ENCODE peak calls at places on chromosomes 12 and 14, in eight cellular contexts. H is ovary, T is neural progenitor cell, Q is endothelial cell of umbilical vein, B is K562, X is Panc1, N is psoas muscle, P is fibroblast of lung. U is an unnamed sample.

GRCh38 chr12:113589437-113589836 is 117.8 kb upstream of the LHX5 start:
- DNase-seq in T (no peak), N (no peak), B (no peak), X (no peak), P (no peak), Q (no peak), H (no peak), U (no peak)

GRCh38 chr14:101198398-101199027 is 295.0 kb upstream of the RTL1 start:
- DNase-seq in H (no peak), T (no peak), N (no peak), Q (no peak), P (no peak), X (no peak), B (no peak), U (no peak)

GRCh38 chr14:24426150-24426911 is 3.1 kb downstream of the CBLN3 start:
- DNase-seq in X (no peak), P (no peak), Q (no peak), N (no peak), T (no peak), H (no peak), B (no peak), U (no peak)

GRCh38 chr12:120821878-120822277 is 82.3 kb downstream of the SPPL3 start:
- DNase-seq in Q (no peak), N (no peak), X (no peak), B (no peak), T (no peak), H (no peak), P (no peak), U (no peak)

GRCh38 chr12:80861636-80862378 is 75.9 kb downstream of the LIN7A start:
- DNase-seq in B (no peak), H (no peak), N (no peak), X (no peak), Q (no peak), T (no peak), P (peak; percentile 67), U (no peak)

GRCh38 chr12:80293759-80294158 is 150.3 kb upstream of the PTPRQ start:
- DNase-seq in B (no peak), P (no peak), N (no peak), H (no peak), T (no peak), Q (no peak), X (no peak), U (no peak)

GRCh38 chr14:22928237-22929103 is 706 bp downstream of the PRMT5 start:
- DNase-seq in X (no peak), B (no peak), N (no peak), T (peak; percentile 9), Q (peak; percentile 26), H (no peak), P (no peak), U (no peak)

GRCh38 chr12:49059385-49060232 is 985 bp downstream of the KMT2D start:
- DNase-seq in B (no peak), H (peak; percentile 37), Q (peak; percentile 23), N (no peak), P (peak; percentile 25), X (no peak), T (peak; percentile 76), U (peak; percentile 21)

GRCh38 chr14:34081126-34081575 is 130.3 kb upstream of the EGLN3 start:
- DNase-seq in H (no peak), B (no peak), X (no peak), N (no peak), P (peak; percentile 85), Q (no peak), T (no peak), U (no peak)

GRCh38 chr12:52918784-52919183 is 13.9 kb upstream of the KRT8 start:
- DNase-seq in Q (no peak), N (no peak), P (no peak), B (no peak), H (no peak), T (no peak), X (no peak), U (no peak)

GRCh38 chr12:4918950-4919660 is 9.4 kb downstream of the KCNA1 start:
- DNase-seq in B (no peak), N (no peak), T (no peak), Q (no peak), H (no peak), P (peak; percentile 75), X (no peak), U (no peak)

GRCh38 chr12:132286912-132287311 is 42.5 kb downstream of the GALNT9 start:
- DNase-seq in B (peak; percentile 24), P (peak; percentile 13), Q (no peak), H (no peak), N (peak; percentile 11), T (no peak), X (peak; percentile 25), U (no peak)

GRCh38 chr14:74905595-74906142 is 17.4 kb downstream of the RPS6KL1 start:
- DNase-seq in P (peak; percentile 20), X (no peak), B (peak; percentile 70), Q (peak; percentile 52), N (peak; percentile 80), T (peak; percentile 81), H (peak; percentile 82), U (peak; percentile 82)

GRCh38 chr12:15256760-15257159 is 35.5 kb upstream of the RERG start:
- DNase-seq in N (no peak), H (peak; percentile 39), T (no peak), P (no peak), B (no peak), X (no peak), Q (no peak), U (no peak)

GRCh38 chr14:59185676-59186075 is 2.8 kb upstream of the DAAM1 start:
- DNase-seq in T (no peak), B (no peak), P (no peak), Q (no peak), N (no peak), H (no peak), X (no peak), U (no peak)

GRCh38 chr12:109386079-109386473 is 38.4 kb downstream of the MYO1H start:
- DNase-seq in B (no peak), P (no peak), X (no peak), Q (no peak), T (no peak), H (no peak), N (no peak), U (no peak)

GRCh38 chr12:68358532-68359485 is 26.6 kb upstream of the MDM1 start:
- DNase-seq in T (peak; percentile 78), Q (peak; percentile 83), P (peak; percentile 73), H (peak; percentile 71), N (peak; percentile 21), X (peak; percentile 35), B (peak; percentile 30), U (peak; percentile 52)

GRCh38 chr12:69873429-69873828 is 48.4 kb downstream of the MYRFL start:
- DNase-seq in T (no peak), P (peak; percentile 49), X (no peak), H (no peak), N (no peak), B (no peak), Q (peak; percentile 87), U (no peak)

GRCh38 chr12:65609359-65609771 is 214.9 kb upstream of the HMGA2 start:
- DNase-seq in T (no peak), H (no peak), N (no peak), P (peak; percentile 85), B (no peak), X (no peak), Q (peak; percentile 79), U (no peak)

GRCh38 chr14:98926151-98926550 is 345.8 kb downstream of the BCL11B start:
- DNase-seq in B (no peak), T (no peak), H (no peak), X (no peak), N (no peak), Q (no peak), P (no peak), U (no peak)

GRCh38 chr12:118022728-118023109 is 6.2 kb downstream of the RFC5 start:
- DNase-seq in B (no peak), N (no peak), P (no peak), Q (no peak), T (no peak), X (no peak), H (no peak), U (no peak)
- H3K27ac ChIP-seq in B (no peak overlapping the region), N (no peak overlapping the region), P (no peak overlapping the region), Q (no peak overlapping the region), T (no peak overlapping the region), X (no peak overlapping the region), H (no peak overlapping the region), U (no peak overlapping the region)

GRCh38 chr12:104634044-104634443 is 177.3 kb downstream of the CHST11 start:
- DNase-seq in T (no peak), H (no peak), Q (no peak), X (no peak), B (no peak), N (no peak), P (no peak), U (no peak)
- H3K4me3 ChIP-seq in T (no peak overlapping the region), H (no peak overlapping the region), Q (no peak overlapping the region), X (no peak overlapping the region), B (no peak overlapping the region), N (no peak overlapping the region), P (no peak overlapping the region), U (no peak overlapping the region)

GRCh38 chr14:64221604-64222003 is 72.6 kb downstream of the ESR2 start:
- DNase-seq in X (no peak), Q (no peak), B (no peak), N (no peak), H (no peak), P (no peak), T (no peak), U (no peak)
- H3K36me3 ChIP-seq in X (no peaks in the 10 kb centered on the region), Q (peaks cover 17% of the 10 kb centered on the region), B (no peaks in the 10 kb centered on the region), N (peaks cover 100% of the 10 kb centered on the region), H (no peaks in the 10 kb centered on the region), P (no peaks in the 10 kb centered on the region), T (peaks cover 3% of the 10 kb centered on the region), U (peaks cover 94% of the 10 kb centered on the region)

DNA sequence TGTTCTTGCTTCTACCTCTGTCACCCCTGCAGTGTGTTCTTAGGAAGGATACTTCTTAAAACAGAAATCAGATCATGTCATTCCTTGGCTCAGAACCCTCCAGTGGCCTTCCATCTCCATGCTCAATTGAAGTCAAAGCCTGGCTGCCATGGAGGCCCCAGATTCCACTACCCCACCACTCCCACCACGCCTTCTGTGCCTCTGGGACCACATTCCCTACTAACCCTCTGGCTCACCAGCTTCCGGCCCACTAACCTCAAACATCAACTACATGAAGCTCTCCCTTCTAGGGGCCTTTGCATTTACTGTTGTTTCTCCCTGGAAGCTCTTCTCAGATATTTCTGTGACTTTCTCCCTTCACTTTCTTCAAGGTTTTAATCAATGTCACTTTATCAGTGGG is 76.1 kb upstream of the REP15 start:
- DNase-seq in Q (no peak), H (no peak), T (no peak), P (no peak), X (no peak), N (no peak), B (no peak), U (no peak)
- H3K27ac ChIP-seq in Q (peak overlapping the region; percentile 57), H (no peak overlapping the region), T (no peak overlapping the region), P (no peak overlapping the region), X (peak overlapping the region; percentile 10), N (no peak overlapping the region), B (no peak overlapping the region), U (no peak overlapping the region)

DNA sequence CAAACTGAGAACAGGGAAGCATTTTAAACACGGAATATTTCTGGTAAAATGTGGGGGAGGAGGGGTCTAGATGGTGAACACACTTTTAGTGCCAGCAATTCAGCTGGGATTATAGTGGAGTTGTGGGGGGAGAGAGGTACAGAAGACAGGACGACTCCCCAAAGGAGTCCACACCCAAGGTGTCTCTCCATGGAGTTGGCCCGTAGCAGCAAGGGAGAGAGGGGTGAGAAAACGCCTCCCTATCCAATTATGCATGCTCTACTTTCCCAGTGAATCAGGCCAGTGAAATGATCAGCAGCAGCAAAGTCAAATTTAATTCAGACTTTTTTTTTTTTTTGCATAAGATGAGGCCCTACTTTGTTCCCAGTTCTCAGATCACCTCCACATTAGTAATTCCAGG is 38.6 kb downstream of the BTG1 start:
- DNase-seq in B (no peak), N (no peak), Q (no peak), P (no peak), T (no peak), H (no peak), X (no peak), U (no peak)
- H3K4me3 ChIP-seq in B (no peak overlapping the region), N (no peak overlapping the region), Q (no peak overlapping the region), P (no peak overlapping the region), T (no peak overlapping the region), H (no peak overlapping the region), X (peak overlapping the region; percentile 35), U (no peak overlapping the region)

U was measured in WERI-Rb-1.